ENCODE peak calls at places on chromosomes 3 and 15, in four cellular contexts. One of them, this sample, is unnamed.

GRCh38 chr3:42302924-42303634 is 37.1 kb upstream of the CCK start:
- DNase-seq in tibial nerve: no peak
- DNase-seq in esophagus squamous epithelium: no peak
- DNase-seq in adrenal gland: no peak
- DNase-seq in this sample: no peak

GRCh38 chr3:20056727-20057611 is 16.7 kb downstream of the KAT2B start:
- DNase-seq in tibial nerve: no peak
- DNase-seq in esophagus squamous epithelium: no peak
- DNase-seq in adrenal gland: no peak
- DNase-seq in this sample: no peak

GRCh38 chr3:50322386-50323091 is at the start of gene HYAL2:
- DNase-seq in tibial nerve: no peak
- DNase-seq in esophagus squamous epithelium: no peak
- DNase-seq in adrenal gland: peak
- DNase-seq in this sample: no peak

GRCh38 chr15:59170295-59170881 is 36.3 kb upstream of the LDHAL6B start:
- DNase-seq in tibial nerve: peak
- DNase-seq in esophagus squamous epithelium: no peak
- DNase-seq in adrenal gland: peak
- DNase-seq in this sample: peak

GRCh38 chr3:195715134-195715533 is 5.6 kb upstream of the MUC20 start:
- DNase-seq in tibial nerve: no peak
- DNase-seq in esophagus squamous epithelium: no peak
- DNase-seq in adrenal gland: no peak
- DNase-seq in this sample: no peak

GRCh38 chr15:78360426-78360825 is 20.3 kb downstream of the CRABP1 start:
- DNase-seq in tibial nerve: no peak
- DNase-seq in esophagus squamous epithelium: no peak
- DNase-seq in adrenal gland: no peak
- DNase-seq in this sample: no peak

GRCh38 chr3:189712906-189713483 is 81.8 kb downstream of the TP63 start:
- DNase-seq in tibial nerve: no peak
- DNase-seq in esophagus squamous epithelium: no peak
- DNase-seq in adrenal gland: no peak
- DNase-seq in this sample: no peak

GRCh38 chr3:182118081-182118480 is 406.4 kb downstream of the SOX2 start:
- DNase-seq in tibial nerve: no peak
- DNase-seq in esophagus squamous epithelium: no peak
- DNase-seq in adrenal gland: no peak
- DNase-seq in this sample: no peak

GRCh38 chr3:107857854-107858253 is 233.0 kb downstream of the CD47 start:
- DNase-seq in tibial nerve: no peak
- DNase-seq in esophagus squamous epithelium: no peak
- DNase-seq in adrenal gland: no peak
- DNase-seq in this sample: no peak

GRCh38 chr3:123385981-123386380 is 62.9 kb downstream of the ADCY5 start:
- DNase-seq in tibial nerve: no peak
- DNase-seq in esophagus squamous epithelium: no peak
- DNase-seq in adrenal gland: peak
- DNase-seq in this sample: no peak

GRCh38 chr3:170739410-170739809 is 130.6 kb downstream of the RPL22L1 start:
- DNase-seq in tibial nerve: no peak
- DNase-seq in esophagus squamous epithelium: no peak
- DNase-seq in adrenal gland: no peak
- DNase-seq in this sample: no peak

GRCh38 chr3:148332509-148332908 is 365.2 kb upstream of the AGTR1 start:
- DNase-seq in tibial nerve: no peak
- DNase-seq in esophagus squamous epithelium: no peak
- DNase-seq in adrenal gland: no peak
- DNase-seq in this sample: no peak

GRCh38 chr3:183192650-183193300 is 30.2 kb upstream of the LAMP3 start:
- DNase-seq in tibial nerve: no peak
- DNase-seq in esophagus squamous epithelium: no peak
- DNase-seq in adrenal gland: no peak
- DNase-seq in this sample: no peak

GRCh38 chr3:24340161-24340560 is 154.5 kb downstream of the THRB start:
- DNase-seq in tibial nerve: no peak
- DNase-seq in esophagus squamous epithelium: no peak
- DNase-seq in adrenal gland: no peak
- DNase-seq in this sample: no peak

GRCh38 chr3:101643861-101644613 is 32.9 kb downstream of the ZBTB11 start:
- DNase-seq in tibial nerve: no peak
- DNase-seq in esophagus squamous epithelium: no peak
- DNase-seq in adrenal gland: peak
- DNase-seq in this sample: no peak

GRCh38 chr3:111808439-111808838 is 50.6 kb upstream of the PHLDB2 start:
- DNase-seq in tibial nerve: no peak
- DNase-seq in esophagus squamous epithelium: no peak
- DNase-seq in adrenal gland: no peak
- DNase-seq in this sample: no peak

GRCh38 chr3:49421890-49422378 is 339 bp downstream of the AMT start:
- DNase-seq in tibial nerve: no peak
- DNase-seq in esophagus squamous epithelium: no peak
- DNase-seq in adrenal gland: no peak
- DNase-seq in this sample: no peak

GRCh38 chr3:152657002-152657400 is 177.9 kb upstream of the P2RY1 start:
- DNase-seq in tibial nerve: no peak
- DNase-seq in esophagus squamous epithelium: no peak
- DNase-seq in adrenal gland: no peak
- DNase-seq in this sample: no peak

GRCh38 chr15:85530079-85530478 is 149.7 kb downstream of the AKAP13 start:
- DNase-seq in tibial nerve: no peak
- DNase-seq in esophagus squamous epithelium: no peak
- DNase-seq in adrenal gland: no peak
- DNase-seq in this sample: no peak

GRCh38 chr15:79339588-79340314 is 28.8 kb downstream of the TMED3 start:
- DNase-seq in tibial nerve: no peak
- DNase-seq in esophagus squamous epithelium: no peak
- DNase-seq in adrenal gland: no peak
- DNase-seq in this sample: no peak

GRCh38 chr3:194486540-194487288 is at the start of gene ATP13A3:
- DNase-seq in tibial nerve: peak
- DNase-seq in esophagus squamous epithelium: peak
- DNase-seq in adrenal gland: peak
- DNase-seq in this sample: peak

GRCh38 chr15:45759910-45760309 is 125.1 kb downstream of the SQOR start:
- DNase-seq in tibial nerve: no peak
- DNase-seq in esophagus squamous epithelium: no peak
- DNase-seq in adrenal gland: no peak
- DNase-seq in this sample: no peak

GRCh38 chr3:41002104-41002503 is 197.2 kb upstream of the CTNNB1 start:
- DNase-seq in tibial nerve: no peak
- DNase-seq in esophagus squamous epithelium: no peak
- DNase-seq in adrenal gland: no peak
- DNase-seq in this sample: no peak

GRCh38 chr3:100506355-100506754 is 13.9 kb downstream of the TMEM45A start:
- DNase-seq in tibial nerve: no peak
- DNase-seq in esophagus squamous epithelium: no peak
- DNase-seq in adrenal gland: no peak
- DNase-seq in this sample: no peak

GRCh38 chr3:4524423-4524769 is 31.2 kb downstream of the ITPR1 start:
- DNase-seq in tibial nerve: no peak
- DNase-seq in esophagus squamous epithelium: no peak
- DNase-seq in adrenal gland: no peak
- DNase-seq in this sample: no peak

GRCh38 chr3:43442872-43443395 is 156.6 kb downstream of the SNRK start:
- DNase-seq in tibial nerve: no peak
- DNase-seq in esophagus squamous epithelium: no peak
- DNase-seq in adrenal gland: no peak
- DNase-seq in this sample: no peak

GRCh38 chr15:70532536-70533186 is 230.7 kb downstream of the UACA start:
- DNase-seq in tibial nerve: no peak
- DNase-seq in esophagus squamous epithelium: no peak
- DNase-seq in adrenal gland: no peak
- DNase-seq in this sample: no peak

GRCh38 chr3:78858910-78859309 is 908.9 kb downstream of the ROBO1 start:
- DNase-seq in tibial nerve: no peak
- DNase-seq in esophagus squamous epithelium: no peak
- DNase-seq in adrenal gland: no peak
- DNase-seq in this sample: no peak

GRCh38 chr15:73982251-73982962 is 9.7 kb downstream of the STOML1 start:
- DNase-seq in tibial nerve: peak
- DNase-seq in esophagus squamous epithelium: no peak
- DNase-seq in adrenal gland: peak
- DNase-seq in this sample: peak

GRCh38 chr3:158360756-158361448 is 210.1 kb upstream of the MLF1 start:
- DNase-seq in tibial nerve: no peak
- DNase-seq in esophagus squamous epithelium: no peak
- DNase-seq in adrenal gland: no peak
- DNase-seq in this sample: no peak

GRCh38 chr3:115100172-115100571 is 46.9 kb downstream of the ZBTB20 start:
- DNase-seq in tibial nerve: peak
- DNase-seq in esophagus squamous epithelium: no peak
- DNase-seq in adrenal gland: peak
- DNase-seq in this sample: no peak

GRCh38 chr3:42651248-42652091 is 2.0 kb upstream of the ZBTB47 start:
- DNase-seq in tibial nerve: no peak
- DNase-seq in esophagus squamous epithelium: no peak
- DNase-seq in adrenal gland: no peak
- DNase-seq in this sample: peak

GRCh38 chr3:177673105-177673804 is 476.0 kb upstream of the TBL1XR1 start:
- DNase-seq in tibial nerve: peak
- DNase-seq in esophagus squamous epithelium: no peak
- DNase-seq in adrenal gland: peak
- DNase-seq in this sample: no peak

GRCh38 chr15:77546050-77546501 is 86.6 kb downstream of the LINGO1 start:
- DNase-seq in tibial nerve: no peak
- DNase-seq in esophagus squamous epithelium: no peak
- DNase-seq in adrenal gland: peak
- DNase-seq in this sample: no peak

GRCh38 chr3:108099679-108100428 is 9.0 kb upstream of the CD47 start:
- DNase-seq in tibial nerve: no peak
- DNase-seq in esophagus squamous epithelium: no peak
- DNase-seq in adrenal gland: no peak
- DNase-seq in this sample: no peak

GRCh38 chr15:101372149-101372577 is 77.1 kb upstream of the SNRPA1 start:
- DNase-seq in tibial nerve: no peak
- DNase-seq in esophagus squamous epithelium: no peak
- DNase-seq in adrenal gland: no peak
- DNase-seq in this sample: no peak

GRCh38 chr3:32256206-32256605 is 17.7 kb downstream of the CMTM8 start:
- DNase-seq in tibial nerve: no peak
- DNase-seq in esophagus squamous epithelium: no peak
- DNase-seq in adrenal gland: no peak
- DNase-seq in this sample: no peak

GRCh38 chr15:79901958-79902357 is 5.1 kb upstream of the MTHFS start:
- DNase-seq in tibial nerve: peak
- DNase-seq in esophagus squamous epithelium: no peak
- DNase-seq in adrenal gland: no peak
- DNase-seq in this sample: no peak

GRCh38 chr15:71390101-71390500 is 274.8 kb downstream of the THSD4 start:
- DNase-seq in tibial nerve: no peak
- DNase-seq in esophagus squamous epithelium: no peak
- DNase-seq in adrenal gland: no peak
- DNase-seq in this sample: no peak

GRCh38 chr3:186590580-186591296 is 20.2 kb downstream of the DNAJB11 start:
- DNase-seq in tibial nerve: no peak
- DNase-seq in esophagus squamous epithelium: no peak
- DNase-seq in adrenal gland: no peak
- DNase-seq in this sample: no peak
- H3K27ac ChIP-seq in tibial nerve: no peak
- H3K27ac ChIP-seq in esophagus squamous epithelium: no peak
- H3K27ac ChIP-seq in adrenal gland: no peak
- H3K27ac ChIP-seq in this sample: no peak

GRCh38 chr3:23325466-23326065 is 122.4 kb downstream of the UBE2E2 start:
- DNase-seq in tibial nerve: no peak
- DNase-seq in esophagus squamous epithelium: no peak
- DNase-seq in adrenal gland: no peak
- DNase-seq in this sample: no peak
- H3K4me3 ChIP-seq in tibial nerve: no peak
- H3K4me3 ChIP-seq in esophagus squamous epithelium: no peak
- H3K4me3 ChIP-seq in adrenal gland: no peak
- H3K4me3 ChIP-seq in this sample: no peak

GRCh38 chr3:150495563-150496168 is 50.6 kb downstream of the SERP1 start:
- DNase-seq in tibial nerve: peak
- DNase-seq in esophagus squamous epithelium: no peak
- DNase-seq in adrenal gland: no peak
- DNase-seq in this sample: no peak

GRCh38 chr3:150503402-150504099 is 42.7 kb downstream of the SERP1 start:
- DNase-seq in tibial nerve: no peak
- DNase-seq in esophagus squamous epithelium: no peak
- DNase-seq in adrenal gland: no peak
- DNase-seq in this sample: no peak

GRCh38 chr3:150495149-150495548 is 51.1 kb downstream of the SERP1 start:
- DNase-seq in tibial nerve: no peak
- DNase-seq in esophagus squamous epithelium: no peak
- DNase-seq in adrenal gland: no peak
- DNase-seq in this sample: no peak

GRCh38 chr3:150497956-150498355 is 48.3 kb downstream of the SERP1 start:
- DNase-seq in tibial nerve: no peak
- DNase-seq in esophagus squamous epithelium: no peak
- DNase-seq in adrenal gland: peak
- DNase-seq in this sample: no peak
- H3K27ac ChIP-seq in tibial nerve: no peak
- H3K27ac ChIP-seq in esophagus squamous epithelium: no peak
- H3K27ac ChIP-seq in adrenal gland: no peak
- H3K27ac ChIP-seq in this sample: no peak

DNA sequence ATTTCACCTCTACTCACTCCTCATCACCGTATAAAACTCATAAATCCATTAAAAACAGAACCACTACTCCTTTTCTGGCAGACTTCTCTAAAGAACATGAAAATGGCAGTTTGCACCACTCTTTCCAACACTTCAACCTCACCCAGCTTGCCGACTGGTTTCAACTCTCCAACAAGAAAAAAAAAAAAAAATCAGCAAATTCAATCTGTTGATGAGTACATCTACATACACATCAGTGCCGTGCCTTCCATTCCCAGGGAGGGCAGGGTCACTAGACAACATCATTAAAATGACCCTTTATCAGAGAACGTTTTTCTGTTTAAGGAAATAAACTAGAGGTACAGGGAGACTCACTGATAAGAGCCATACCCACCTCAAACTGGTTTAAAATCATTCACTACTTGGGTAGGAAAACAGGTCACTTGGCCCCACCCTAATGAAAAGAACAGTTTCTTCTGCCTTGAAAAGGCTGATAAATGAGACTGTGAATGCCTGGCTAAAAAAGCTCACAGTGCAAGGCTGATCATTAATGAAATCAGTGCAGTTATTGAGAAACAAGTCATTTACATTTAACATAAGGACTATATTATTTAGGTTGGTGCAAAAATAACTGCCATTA is 6.0 kb downstream of the ANXA2 start:
- DNase-seq in tibial nerve: no peak
- DNase-seq in esophagus squamous epithelium: no peak
- DNase-seq in adrenal gland: no peak
- DNase-seq in this sample: no peak
- H3K4me3 ChIP-seq in tibial nerve: no peak
- H3K4me3 ChIP-seq in esophagus squamous epithelium: peak
- H3K4me3 ChIP-seq in adrenal gland: no peak
- H3K4me3 ChIP-seq in this sample: peak

GRCh38 chr3:58411036-58411435 is 22.6 kb downstream of the PDHB start:
- DNase-seq in tibial nerve: no peak
- DNase-seq in esophagus squamous epithelium: no peak
- DNase-seq in adrenal gland: no peak
- DNase-seq in this sample: no peak
- H3K27ac ChIP-seq in tibial nerve: no peak
- H3K27ac ChIP-seq in esophagus squamous epithelium: no peak
- H3K27ac ChIP-seq in adrenal gland: no peak
- H3K27ac ChIP-seq in this sample: no peak

This sample was measured in coronary artery.